ENCODE peak calls at places on chromosomes 6 and 20, in ten cellular contexts. Y is MM.1S, Z is ovary, V is breast epithelium, H is mucosa of descending colon, O is psoas muscle, I is lower leg skin, F is tibial nerve, M is transverse colon, D is choroid plexus epithelial cell. S is an unnamed sample.
A peak's percentile ranks its signal among the peaks of the same experiment; 100 is the strongest.

GRCh38 chr20:45456632-45457031 is 12.9 kb upstream of the WFDC2 start:
- DNase-seq in Y (peak; percentile 46), Z (no peak), V (no peak), H (peak; percentile 89), O (no peak), I (no peak), F (no peak), M (peak; percentile 71), D (peak; percentile 33), S (peak; percentile 13)

GRCh38 chr6:75285156-75285639 is 606 bp upstream of the TMEM30A start:
- DNase-seq in Y (no peak), Z (no peak), V (no peak), H (no peak), O (no peak), I (no peak), F (no peak), M (no peak), D (no peak), S (no peak)

GRCh38 chr6:131909408-131910218 is 41.6 kb downstream of the CCN2 start:
- DNase-seq in Y (peak; percentile 84), Z (peak; percentile 59), V (peak; percentile 58), H (peak; percentile 96), O (no peak), I (peak; percentile 81), F (peak; percentile 81), M (peak; percentile 89), D (peak; percentile 85), S (peak; percentile 76)

GRCh38 chr20:10171864-10172751 is 46.5 kb upstream of the SNAP25 start:
- DNase-seq in Y (no peak), Z (peak; percentile 44), V (no peak), H (peak; percentile 9), O (peak; percentile 40), I (no peak), F (no peak), M (peak; percentile 22), D (peak; percentile 35), S (peak; percentile 43)

GRCh38 chr20:47256665-47257236 is 99.7 kb downstream of the ZMYND8 start:
- DNase-seq in Y (no peak), Z (no peak), V (no peak), H (no peak), O (no peak), I (no peak), F (no peak), M (no peak), D (peak; percentile 34), S (peak; percentile 60)

GRCh38 chr6:29976588-29977424 is 34.5 kb downstream of the HLA-A start:
- DNase-seq in Y (peak; percentile 83), Z (peak; percentile 85), V (peak; percentile 74), H (peak; percentile 88), O (peak; percentile 88), I (peak; percentile 80), F (peak; percentile 79), M (peak; percentile 84), D (peak; percentile 71), S (peak; percentile 64)

GRCh38 chr6:86856937-86857563 is 80.3 kb upstream of the HTR1E start:
- DNase-seq in Y (peak; percentile 59), Z (no peak), V (no peak), H (peak; percentile 72), O (no peak), I (no peak), F (no peak), M (peak; percentile 11), D (peak; percentile 64), S (peak; percentile 39)

GRCh38 chr20:24102290-24102689 is 113.7 kb upstream of the GGTLC1 start:
- DNase-seq in Y (peak; percentile 19), Z (no peak), V (no peak), H (peak; percentile 23), O (no peak), I (no peak), F (no peak), M (no peak), D (peak; percentile 24), S (peak; percentile 3)

GRCh38 chr6:151067684-151068596 is 171.8 kb upstream of the AKAP12 start:
- DNase-seq in Y (no peak), Z (peak; percentile 63), V (peak; percentile 24), H (peak; percentile 35), O (no peak), I (peak; percentile 47), F (peak; percentile 81), M (peak; percentile 40), D (peak; percentile 98), S (peak; percentile 99)

GRCh38 chr6:108944707-108945685 is 96.8 kb downstream of the ARMC2 start:
- DNase-seq in Y (no peak), Z (peak; percentile 77), V (no peak), H (no peak), O (peak; percentile 68), I (no peak), F (no peak), M (no peak), D (peak; percentile 88), S (peak; percentile 96)

GRCh38 chr6:2986722-2987196 is 12.9 kb upstream of the NQO2 start:
- DNase-seq in Y (no peak), Z (no peak), V (no peak), H (peak; percentile 57), O (no peak), I (peak; percentile 55), F (no peak), M (no peak), D (peak; percentile 46), S (peak; percentile 98)

GRCh38 chr6:2990179-2990931 is 9.3 kb upstream of the NQO2 start:
- DNase-seq in Y (peak; percentile 20), Z (peak; percentile 42), V (no peak), H (peak; percentile 55), O (no peak), I (no peak), F (no peak), M (peak; percentile 38), D (peak; percentile 60), S (peak; percentile 26)

GRCh38 chr6:2988076-2988425 is 11.6 kb upstream of the NQO2 start:
- DNase-seq in Y (no peak), Z (no peak), V (no peak), H (no peak), O (no peak), I (no peak), F (no peak), M (no peak), D (no peak), S (no peak)

GRCh38 chr6:2989332-2990178 is 10.1 kb upstream of the NQO2 start:
- DNase-seq in Y (peak; percentile 93), Z (peak; percentile 76), V (peak; percentile 92), H (peak; percentile 87), O (peak; percentile 84), I (peak; percentile 83), F (peak; percentile 72), M (peak; percentile 89), D (peak; percentile 99), S (peak; percentile 97)

DNA sequence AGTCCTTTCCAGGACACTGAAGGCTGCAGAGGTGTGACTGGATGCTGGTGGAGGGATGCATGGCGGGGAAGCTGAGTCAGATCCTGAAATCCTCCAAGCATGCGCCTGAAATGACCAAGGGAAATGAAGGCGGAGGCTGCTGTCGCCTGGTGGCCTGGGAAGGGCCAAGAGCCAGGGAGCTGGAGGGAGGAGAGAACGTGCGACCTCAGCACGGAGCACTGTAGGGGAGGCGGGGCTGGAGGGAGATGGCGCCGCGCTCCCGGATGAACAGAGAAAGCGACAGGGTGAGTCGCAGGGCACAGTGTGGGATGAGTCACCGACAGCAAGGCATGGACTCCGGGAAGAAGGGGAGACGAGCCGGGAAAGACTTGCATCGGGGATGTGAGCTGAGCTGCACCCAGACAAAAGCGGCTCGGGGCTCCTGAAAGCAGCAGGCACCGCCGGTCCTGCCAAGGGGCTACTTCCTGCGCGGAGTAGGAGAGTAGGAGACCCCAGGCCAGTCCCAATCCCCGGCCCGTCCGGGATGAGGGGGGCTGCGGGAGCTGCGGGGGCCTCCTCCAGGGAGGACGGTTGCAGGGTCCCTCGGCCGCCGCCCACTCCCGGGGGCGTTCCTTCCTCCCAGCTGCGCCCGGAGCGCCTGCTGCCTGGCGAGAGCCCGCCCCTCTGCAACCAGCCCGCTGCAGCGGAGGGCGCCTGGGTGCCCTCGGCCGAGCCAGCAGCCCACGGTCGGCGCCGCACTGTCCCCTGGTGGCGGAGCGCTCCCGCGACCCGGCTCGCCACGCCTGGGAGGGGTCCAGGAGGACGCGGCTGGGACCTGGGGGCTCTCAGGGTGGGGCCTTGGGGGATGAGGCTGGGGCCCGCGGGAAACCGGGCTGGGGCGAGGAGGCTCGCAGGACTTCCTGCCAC is 11.0 kb upstream of the NQO2 start:
- DNase-seq in Y (peak; percentile 80), Z (peak; percentile 88), V (peak; percentile 82), H (peak; percentile 89), O (peak; percentile 94), I (peak; percentile 91), F (peak; percentile 80), M (peak; percentile 90), D (peak; percentile 83), S (peak; percentile 92)
- H3K4me3 ChIP-seq in Y (peak overlapping the region; percentile 75), Z (peak overlapping the region; percentile 51), V (peak overlapping the region; percentile 96), H (peak overlapping the region; percentile 54), O (peak overlapping the region; percentile 78), I (peak overlapping the region; percentile 78), F (peak overlapping the region; percentile 80), M (peak overlapping the region; percentile 88), D (peak overlapping the region; percentile 77), S (peak overlapping the region; percentile 73)

DNA sequence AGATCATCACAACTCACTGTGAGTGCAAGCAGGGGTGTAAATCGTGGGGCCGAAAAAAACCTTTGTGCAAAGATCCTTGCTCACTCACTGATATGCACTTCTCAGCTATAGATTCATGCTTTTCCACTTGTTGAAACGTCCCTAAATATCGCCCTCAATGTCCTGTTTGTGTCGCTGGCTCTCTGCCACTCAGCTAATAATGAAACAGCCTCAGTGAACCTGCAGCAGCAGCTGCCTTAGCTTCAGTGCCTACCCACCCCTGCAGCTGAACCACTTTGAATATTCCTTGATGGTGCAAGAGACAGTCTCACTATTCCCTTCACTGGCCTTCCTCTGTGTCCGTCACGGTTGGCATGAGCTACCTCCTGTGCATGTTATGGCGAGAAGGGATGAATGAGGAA is 128.9 kb upstream of the NAA20 start:
- DNase-seq in Y (no peak), Z (no peak), V (peak; percentile 27), H (peak; percentile 55), O (peak; percentile 60), I (no peak), F (no peak), M (peak; percentile 36), D (no peak), S (no peak)
- H3K4me3 ChIP-seq in Y (no peak overlapping the region), Z (no peak overlapping the region), V (no peak overlapping the region), H (no peak overlapping the region), O (peak overlapping the region; percentile 55), I (no peak overlapping the region), F (peak overlapping the region; percentile 30), M (peak overlapping the region; percentile 47), D (no peak overlapping the region), S (no peak overlapping the region)

GRCh38 chr6:37102299-37103168 is 67.4 kb upstream of the PIM1 start:
- DNase-seq in Y (peak; percentile 93), Z (peak; percentile 86), V (peak; percentile 86), H (peak; percentile 78), O (peak; percentile 93), I (peak; percentile 77), F (peak; percentile 49), M (peak; percentile 88), D (peak; percentile 92), S (peak; percentile 77)
- H3K4me3 ChIP-seq in Y (peak overlapping the region; percentile 54), Z (peak overlapping the region; percentile 40), V (peak overlapping the region; percentile 46), H (no peak overlapping the region), O (peak overlapping the region; percentile 58), I (no peak overlapping the region), F (peak overlapping the region; percentile 57), M (peak overlapping the region; percentile 45), D (peak overlapping the region; percentile 47), S (peak overlapping the region; percentile 34)

DNA sequence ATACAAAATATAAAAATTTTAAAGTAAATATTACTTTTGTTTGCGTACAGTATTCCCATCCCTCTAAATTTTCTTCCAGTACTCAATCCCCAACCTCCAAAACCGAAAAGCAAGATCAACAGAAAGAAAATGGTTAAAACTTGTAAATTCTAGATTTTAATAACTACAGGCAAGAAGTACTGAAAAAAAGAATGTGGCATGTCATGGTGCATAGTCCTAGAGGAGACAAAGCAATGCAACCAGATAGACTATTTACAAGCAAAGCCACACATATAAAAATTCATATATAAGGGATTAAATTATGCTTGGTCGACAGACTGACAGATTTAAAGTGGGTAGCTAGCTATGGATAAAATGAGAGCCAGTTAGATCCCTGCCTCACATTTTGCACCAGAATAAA is 56.5 kb upstream of the HFE start:
- DNase-seq in Y (no peak), Z (no peak), V (no peak), H (no peak), O (no peak), I (no peak), F (no peak), M (no peak), D (no peak), S (peak; percentile 15)
- H3K4me3 ChIP-seq in Y (peak overlapping the region; percentile 27), Z (no peak overlapping the region), V (no peak overlapping the region), H (no peak overlapping the region), O (no peak overlapping the region), I (no peak overlapping the region), F (no peak overlapping the region), M (no peak overlapping the region), D (no peak overlapping the region), S (peak overlapping the region; percentile 76)

S was measured in fibroblast of mammary gland.